ENCODE peak calls at places on chromosomes 2 and 18, in four cellular contexts. W is IMR-90; U is activated gamma-delta T cell treated with anti-CD3 and anti-CD28 coated beads, Interleukin-2, amount 50 U/mL, for 16 hours; H is NB4. Y is an unnamed sample.

GRCh38 chr18:8121942-8122480 is 487.2 kb upstream of the RAB12 start:
- DNase-seq in W (peak), U (no peak), H (no peak), Y (no peak)

GRCh38 chr2:160352492-160352891 is 141.1 kb downstream of the RBMS1 start:
- DNase-seq in W (peak), U (no peak), H (peak), Y (no peak)

GRCh38 chr18:48683661-48684060 is 144.8 kb downstream of the CTIF start:
- DNase-seq in W (no peak), U (no peak), H (no peak), Y (no peak)

GRCh38 chr2:118112771-118113334 is 24.6 kb downstream of the INSIG2 start:
- DNase-seq in W (peak), U (no peak), H (no peak), Y (no peak)

GRCh38 chr2:197499594-197500502 is at the start of the genes HSPD1 and HSPE1:
- DNase-seq in W (peak), U (peak), H (peak), Y (peak)

GRCh38 chr2:206260427-206261012 is 13.9 kb upstream of the ZDBF2 start:
- DNase-seq in W (peak), U (no peak), H (peak), Y (no peak)

GRCh38 chr18:32777049-32777448 is 4.2 kb upstream of the KLHL14 start:
- DNase-seq in W (no peak), U (no peak), H (no peak), Y (no peak)

GRCh38 chr2:57497489-57498096 is 549.0 kb upstream of the VRK2 start:
- DNase-seq in W (peak), U (no peak), H (peak), Y (peak)

GRCh38 chr18:76489081-76489480 is 6.0 kb downstream of the ZNF516 start:
- DNase-seq in W (peak), U (no peak), H (no peak), Y (no peak)

GRCh38 chr2:42954227-42954962 is 162.0 kb upstream of the HAAO start:
- DNase-seq in W (peak), U (no peak), H (no peak), Y (peak)

GRCh38 chr2:59690849-59691248 is 862.6 kb downstream of the BCL11A start:
- DNase-seq in W (no peak), U (no peak), H (no peak), Y (no peak)

GRCh38 chr2:216404010-216404618 is 8.2 kb upstream of the SMARCAL1 start:
- DNase-seq in W (peak), U (peak), H (peak), Y (peak)

GRCh38 chr2:186101603-186102002 is 363.0 kb downstream of the FSIP2 start:
- DNase-seq in W (no peak), U (no peak), H (peak), Y (no peak)

GRCh38 chr2:226985227-226985946 is 149.5 kb downstream of the RHBDD1 start:
- DNase-seq in W (peak), U (no peak), H (peak), Y (peak)

GRCh38 chr2:63843791-63844190 is 2.1 kb downstream of the UGP2 start:
- DNase-seq in W (no peak), U (no peak), H (no peak), Y (no peak)

GRCh38 chr2:73984922-73985317 is 210 bp downstream of the TET3 start:
- DNase-seq in W (no peak), U (peak), H (no peak), Y (peak)

GRCh38 chr2:137187258-137187657 is 421.9 kb downstream of the THSD7B start:
- DNase-seq in W (no peak), U (no peak), H (no peak), Y (no peak)

GRCh38 chr2:11073251-11073650 is 82.0 kb upstream of the SLC66A3 start:
- DNase-seq in W (peak), U (no peak), H (peak), Y (no peak)

GRCh38 chr2:173109253-173110188 is 33.9 kb downstream of the MAP3K20 start:
- DNase-seq in W (peak), U (no peak), H (no peak), Y (no peak)

GRCh38 chr18:38284992-38285391 is 719.4 kb upstream of the CELF4 start:
- DNase-seq in W (no peak), U (no peak), H (no peak), Y (no peak)

GRCh38 chr2:105325389-105325963 is 4.1 kb downstream of the TGFBRAP1 start:
- DNase-seq in W (peak), U (no peak), H (no peak), Y (no peak)

GRCh38 chr2:216181953-216182352 is 72.8 kb downstream of the XRCC5 start:
- DNase-seq in W (no peak), U (no peak), H (no peak), Y (no peak)

GRCh38 chr2:101655941-101656422 is 41.5 kb upstream of the MAP4K4 start:
- DNase-seq in W (peak), U (no peak), H (no peak), Y (no peak)

GRCh38 chr2:135825855-135826190 is 11.2 kb downstream of the LCT start:
- DNase-seq in W (no peak), U (no peak), H (no peak), Y (peak)

GRCh38 chr18:35117372-35117771 is 76.2 kb downstream of the MAPRE2 start:
- DNase-seq in W (no peak), U (no peak), H (no peak), Y (no peak)

GRCh38 chr2:160492401-160493226 is 993 bp downstream of the RBMS1 start:
- DNase-seq in W (peak), U (peak), H (peak), Y (peak)

GRCh38 chr2:224025874-224026273 is 13.2 kb downstream of the SERPINE2 start:
- DNase-seq in W (no peak), U (peak), H (peak), Y (no peak)

GRCh38 chr2:84919885-84920580 is 14.6 kb downstream of the TMSB10 start:
- DNase-seq in W (peak), U (no peak), H (peak), Y (no peak)

GRCh38 chr18:61833978-61834377 is 58.8 kb downstream of the RNF152 start:
- DNase-seq in W (peak), U (no peak), H (no peak), Y (no peak)

GRCh38 chr2:11657646-11658045 is 12.3 kb downstream of the NTSR2 start:
- DNase-seq in W (no peak), U (no peak), H (no peak), Y (no peak)

GRCh38 chr2:237205111-237205541 is 119.4 kb downstream of the COPS8 start:
- DNase-seq in W (peak), U (no peak), H (no peak), Y (no peak)

GRCh38 chr2:12855508-12855907 is 138.8 kb downstream of the TRIB2 start:
- DNase-seq in W (no peak), U (no peak), H (no peak), Y (no peak)

GRCh38 chr18:62209046-62209445 is 22.0 kb downstream of the RELCH start:
- DNase-seq in W (no peak), U (no peak), H (peak), Y (no peak)